ENCODE peak calls at places on chromosomes 11 and 22, in seven cellular contexts. Q is left lung, H is colonic mucosa, X is AG09319, R is fibroblast of lung, L is cardiac fibroblast, I is heart left ventricle. N is an unnamed sample.

GRCh38 chr22:36362819-36363377 is 24.9 kb downstream of the MYH9 start:
- DNase-seq in Q (no peak), H (no peak), X (no peak), R (peak), L (no peak), I (no peak), N (peak)

GRCh38 chr11:15843309-15843857 is 513.0 kb downstream of the SOX6 start:
- DNase-seq in Q (no peak), H (no peak), X (no peak), R (peak), L (peak), I (peak), N (no peak)

GRCh38 chr11:36363361-36364272 is 67.5 kb downstream of the PRR5L start:
- DNase-seq in Q (no peak), H (no peak), X (no peak), R (peak), L (no peak), I (no peak), N (no peak)

GRCh38 chr11:107545101-107545514 is 20.4 kb downstream of the ALKBH8 start:
- DNase-seq in Q (no peak), H (no peak), X (no peak), R (peak), L (peak), I (no peak), N (peak)

GRCh38 chr22:21624120-21624879 is 5.5 kb downstream of the YDJC start:
- DNase-seq in Q (peak), H (peak), X (no peak), R (no peak), L (peak), I (no peak), N (peak)

GRCh38 chr11:124569697-124570096 is at the start of gene OR8A1:
- DNase-seq in Q (no peak), H (no peak), X (no peak), R (no peak), L (no peak), I (no peak), N (no peak)

GRCh38 chr11:69854719-69855118 is 35.5 kb upstream of the FGF3 start:
- DNase-seq in Q (no peak), H (no peak), X (no peak), R (peak), L (peak), I (no peak), N (peak)

GRCh38 chr11:71309611-71310010 is 57.2 kb upstream of the SHANK2 start:
- DNase-seq in Q (no peak), H (peak), X (no peak), R (no peak), L (no peak), I (no peak), N (no peak)

GRCh38 chr22:21755855-21756284 is 20.3 kb upstream of the YPEL1 start:
- DNase-seq in Q (no peak), H (no peak), X (no peak), R (peak), L (peak), I (no peak), N (peak)

GRCh38 chr22:42645938-42646568 is 3.1 kb downstream of the CYB5R3 start:
- DNase-seq in Q (no peak), H (peak), X (no peak), R (no peak), L (no peak), I (no peak), N (no peak)

GRCh38 chr11:117716652-117717440 is 80.2 kb downstream of the DSCAML1 start:
- DNase-seq in Q (no peak), H (no peak), X (no peak), R (no peak), L (no peak), I (no peak), N (no peak)

GRCh38 chr11:117519170-117519569 is 191.5 kb downstream of the CEP164 start:
- DNase-seq in Q (no peak), H (no peak), X (no peak), R (no peak), L (no peak), I (no peak), N (no peak)

GRCh38 chr11:19889531-19889930 is 176.9 kb downstream of the NAV2 start:
- DNase-seq in Q (no peak), H (no peak), X (no peak), R (peak), L (no peak), I (no peak), N (no peak)

GRCh38 chr22:33539902-33540751 is 380.1 kb downstream of the LARGE1 start:
- DNase-seq in Q (no peak), H (peak), X (no peak), R (peak), L (peak), I (peak), N (peak)

GRCh38 chr11:1778141-1778911 is 14.6 kb upstream of the CTSD start:
- DNase-seq in Q (peak), H (no peak), X (no peak), R (no peak), L (no peak), I (no peak), N (no peak)

GRCh38 chr11:39641749-39642148 is 1817.7 kb downstream of the LRRC4C start:
- DNase-seq in Q (peak), H (no peak), X (no peak), R (peak), L (no peak), I (no peak), N (no peak)

GRCh38 chr11:78647986-78648875 is 73.6 kb upstream of the NARS2 start:
- DNase-seq in Q (no peak), H (no peak), X (no peak), R (no peak), L (no peak), I (no peak), N (no peak)

GRCh38 chr11:6604081-6604626 is 580 bp downstream of the ILK start:
- DNase-seq in Q (no peak), H (peak), X (peak), R (peak), L (peak), I (peak), N (peak)

GRCh38 chr22:21766933-21767462 is 31.4 kb upstream of the YPEL1 start:
- DNase-seq in Q (no peak), H (no peak), X (no peak), R (no peak), L (no peak), I (no peak), N (no peak)

GRCh38 chr11:122754553-122755322 is 83.6 kb upstream of the CRTAM start:
- DNase-seq in Q (no peak), H (no peak), X (no peak), R (no peak), L (no peak), I (no peak), N (no peak)
- TF ChIP-seq CTCF in Q (peak), H (no peak), X (peak), R (no peak), L (peak), I (peak), N (peak)

DNA sequence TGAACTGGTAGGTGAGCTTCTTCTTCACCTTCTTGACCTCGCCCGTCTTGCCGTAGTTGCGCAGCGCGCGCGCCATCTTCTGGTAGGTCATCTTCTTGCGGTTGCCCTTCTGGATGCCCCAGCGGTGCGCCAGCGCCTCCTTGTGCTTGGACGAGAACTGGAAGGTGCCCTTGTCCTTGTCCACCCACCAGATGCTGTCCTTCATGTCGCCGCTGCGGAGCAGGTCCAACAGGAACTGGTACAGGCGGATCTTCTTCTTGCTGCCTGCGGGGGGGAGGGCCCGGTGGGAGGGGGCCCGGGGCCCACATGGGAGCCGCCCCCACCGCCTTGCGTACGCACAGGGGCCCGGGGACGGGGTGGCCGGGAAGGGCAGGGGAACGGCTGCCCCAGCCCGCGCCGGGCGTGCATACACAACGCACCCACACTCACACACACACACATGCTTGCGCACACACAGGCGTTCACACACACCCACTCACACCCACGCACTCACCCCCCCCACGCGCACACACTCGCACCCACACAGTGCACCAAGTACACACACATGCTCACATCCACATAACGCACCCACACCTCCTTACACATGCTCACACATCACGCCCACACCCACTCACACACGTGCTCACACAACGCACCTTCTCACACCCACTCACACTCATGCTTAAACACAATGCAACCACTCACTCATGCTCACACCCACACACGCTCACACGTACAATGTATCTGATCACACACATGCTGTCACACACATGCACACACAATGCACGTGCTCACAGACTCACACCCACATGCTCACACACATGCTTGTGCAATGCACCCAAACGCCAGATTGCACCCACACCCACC is 3.0 kb upstream of the MYBPC3 start:
- DNase-seq in Q (peak), H (peak), X (peak), R (peak), L (peak), I (peak), N (peak)
- TF ChIP-seq CTCF in Q (peak), H (peak), X (peak), R (peak), L (peak), I (peak), N (peak)

GRCh38 chr11:129702410-129703390 is 112.9 kb upstream of the TMEM45B start:
- DNase-seq in Q (no peak), H (no peak), X (no peak), R (no peak), L (no peak), I (no peak), N (no peak)

GRCh38 chr11:129701706-129702105 is 113.9 kb upstream of the TMEM45B start:
- DNase-seq in Q (no peak), H (no peak), X (no peak), R (no peak), L (no peak), I (no peak), N (no peak)

GRCh38 chr11:129698212-129698611 is 117.4 kb upstream of the TMEM45B start:
- DNase-seq in Q (no peak), H (no peak), X (no peak), R (no peak), L (no peak), I (no peak), N (no peak)

GRCh38 chr11:129700701-129701100 is 114.9 kb upstream of the TMEM45B start:
- DNase-seq in Q (no peak), H (no peak), X (no peak), R (no peak), L (no peak), I (no peak), N (no peak)

DNA sequence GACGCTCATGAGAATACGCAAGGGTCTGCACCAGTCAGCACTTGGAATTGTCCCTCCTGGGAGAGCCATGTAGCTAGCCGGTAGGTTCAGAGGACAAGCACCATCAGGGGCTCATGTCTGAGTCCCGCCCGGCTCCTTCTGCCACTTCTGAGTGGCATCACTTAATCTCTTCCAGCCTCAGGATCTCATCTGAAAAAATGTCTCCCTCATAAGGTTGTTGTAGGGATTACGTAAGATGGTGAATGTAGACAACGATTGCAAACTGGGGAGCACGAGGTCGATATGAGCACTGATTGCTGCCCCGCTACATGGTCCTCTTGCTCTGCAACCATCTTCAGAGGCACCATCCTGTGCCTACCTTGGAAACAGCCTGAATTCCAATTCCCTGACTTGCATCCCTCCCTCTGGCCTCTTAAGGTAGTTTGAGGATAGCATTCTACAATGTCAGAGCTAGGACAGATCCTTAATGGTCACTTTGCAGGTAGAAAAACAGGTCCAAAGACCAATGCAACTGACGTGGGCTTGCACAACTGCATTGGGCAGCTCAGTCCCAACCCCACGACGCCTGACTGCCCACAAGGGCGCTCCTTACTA is 115.8 kb upstream of the TMEM45B start:
- DNase-seq in Q (no peak), H (no peak), X (no peak), R (no peak), L (no peak), I (no peak), N (no peak)
- TF ChIP-seq CTCF in Q (no peak), H (no peak), X (no peak), R (no peak), L (no peak), I (no peak), N (no peak)

GRCh38 chr11:10936999-10937398 is 79.1 kb upstream of the ZBED5 start:
- DNase-seq in Q (no peak), H (no peak), X (no peak), R (no peak), L (no peak), I (no peak), N (no peak)
- TF ChIP-seq CTCF in Q (no peak), H (no peak), X (no peak), R (no peak), L (no peak), I (no peak), N (no peak)